ENCODE peak calls at places on chromosomes 12 and 14, in five cellular contexts. N is uterus, B is A549, Z is Peyer's patch, A is coronary artery. W is an unnamed sample.

GRCh38 chr14:51643137-51643536 is 8.6 kb upstream of the FRMD6 start:
- DNase-seq in Z (no peak), N (no peak), A (no peak), B (no peak), W (no peak)

GRCh38 chr14:101402936-101403660 is 158.2 kb upstream of the DIO3 start:
- DNase-seq in A (no peak), Z (no peak), N (no peak), B (no peak), W (no peak)

GRCh38 chr12:105281694-105282049 is 45.7 kb upstream of the APPL2 start:
- DNase-seq in A (no peak), N (no peak), Z (no peak), B (peak; percentile 89), W (no peak)

GRCh38 chr14:88910386-88910785 is 85.9 kb downstream of the TTC8 start:
- DNase-seq in N (no peak), B (no peak), A (no peak), Z (no peak), W (no peak)

GRCh38 chr14:30331030-30331429 is 227.9 kb upstream of the G2E3 start:
- DNase-seq in Z (no peak), A (no peak), B (no peak), N (no peak), W (no peak)

GRCh38 chr12:68358532-68359485 is 26.6 kb upstream of the MDM1 start:
- DNase-seq in B (peak; percentile 88), A (no peak), Z (peak; percentile 82), N (peak; percentile 42), W (peak; percentile 46)

GRCh38 chr12:130504110-130504835 is 166.6 kb downstream of the PIWIL1 start:
- DNase-seq in Z (no peak), B (no peak), N (no peak), A (no peak), W (no peak)

GRCh38 chr12:19183121-19183838 is 53.7 kb downstream of the PLEKHA5 start:
- DNase-seq in B (peak; percentile 30), Z (no peak), N (no peak), A (no peak), W (no peak)

GRCh38 chr12:57654042-57654441 is 21.0 kb upstream of the B4GALNT1 start:
- DNase-seq in B (no peak), N (no peak), A (no peak), Z (no peak), W (no peak)

GRCh38 chr12:1655225-1655788 is 26.3 kb downstream of the WNT5B start:
- DNase-seq in B (no peak), Z (no peak), A (no peak), N (no peak), W (no peak)

GRCh38 chr14:81533536-81534343 is at the start of gene SEL1L:
- DNase-seq in A (peak; percentile 100), B (peak; percentile 99), N (peak; percentile 100), Z (peak; percentile 100), W (peak; percentile 96)

GRCh38 chr14:81537193-81537592 is 3.5 kb upstream of the SEL1L start:
- DNase-seq in N (no peak), A (no peak), B (no peak), Z (no peak), W (no peak)

GRCh38 chr14:81536125-81536771 is 2.6 kb upstream of the SEL1L start:
- DNase-seq in A (no peak), Z (no peak), N (no peak), B (no peak), W (no peak)

GRCh38 chr14:81534510-81535074 is 939 bp upstream of the SEL1L start:
- DNase-seq in B (no peak), N (no peak), A (no peak), Z (no peak), W (no peak)

GRCh38 chr14:81535399-81536124 is 1.9 kb upstream of the SEL1L start:
- DNase-seq in B (no peak), A (no peak), Z (no peak), N (no peak), W (no peak)
- TF ChIP-seq CTCF in B (no peak), A (no peak), Z (no peak), N (no peak), W (no peak)

GRCh38 chr12:4579305-4580097 is 17.5 kb downstream of the DYRK4 start:
- DNase-seq in Z (peak; percentile 59), N (no peak), A (no peak), B (peak; percentile 35), W (no peak)
- TF ChIP-seq CTCF in Z (peak; percentile 16), N (no peak), A (no peak), B (peak; percentile 30), W (no peak)

DNA sequence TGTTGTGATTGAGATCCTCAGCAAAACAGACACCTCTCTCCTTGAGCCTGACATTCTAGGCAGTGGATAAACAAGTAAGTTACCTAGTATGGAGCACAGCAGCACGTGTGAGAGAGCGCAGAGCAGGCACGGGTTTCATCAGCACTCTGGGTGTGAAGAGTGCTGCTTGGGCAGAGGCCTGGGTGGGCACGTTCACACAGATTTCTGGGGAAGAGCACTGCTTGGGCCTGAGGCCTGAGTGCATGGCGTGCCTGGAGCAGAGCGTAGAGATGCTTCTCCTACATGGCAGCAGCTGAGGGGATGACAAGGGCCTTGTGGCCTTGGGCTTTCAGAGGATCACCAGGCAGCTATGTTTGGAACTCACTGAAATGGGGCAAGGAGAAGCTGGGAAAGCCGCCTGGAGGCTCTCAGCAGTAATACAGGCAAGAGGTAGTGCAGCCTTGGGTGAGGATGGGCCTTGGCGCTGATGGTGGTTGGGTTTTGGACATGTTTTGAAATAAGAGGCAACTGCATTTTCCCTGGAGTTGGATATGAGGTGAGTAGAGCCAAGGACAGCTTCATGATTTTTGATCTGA is 17.6 kb downstream of the CKB start:
- DNase-seq in B (peak; percentile 21), N (peak; percentile 8), Z (peak; percentile 33), A (peak; percentile 40), W (no peak)
- TF ChIP-seq CTCF in B (no peak), N (no peak), Z (no peak), A (no peak), W (no peak)

GRCh38 chr14:97602438-97603117 is 805.4 kb downstream of the VRK1 start:
- DNase-seq in A (no peak), B (no peak), N (no peak), Z (peak; percentile 77), W (no peak)
- TF ChIP-seq CTCF in A (no peak), B (no peak), N (no peak), Z (no peak), W (no peak)

GRCh38 chr12:53302903-53303302 is 3.4 kb downstream of the MYG1 start:
- DNase-seq in A (no peak), Z (no peak), B (no peak), N (no peak), W (no peak)

GRCh38 chr12:53300187-53300586 is 692 bp downstream of the MYG1 start:
- DNase-seq in Z (no peak), B (peak; percentile 35), A (no peak), N (no peak), W (no peak)

GRCh38 chr12:53298154-53298553 is 1.3 kb upstream of the MYG1 start:
- DNase-seq in Z (no peak), N (no peak), B (no peak), A (no peak), W (no peak)

GRCh38 chr12:53299101-53299453 is 418 bp upstream of the MYG1 start:
- DNase-seq in A (no peak), Z (no peak), N (no peak), B (peak; percentile 67), W (no peak)

GRCh38 chr12:53299454-53300180 is at the start of gene MYG1:
- DNase-seq in Z (peak; percentile 95), N (peak; percentile 83), B (peak; percentile 95), A (peak; percentile 93), W (peak; percentile 36)
- TF ChIP-seq CTCF in Z (peak; percentile 9), N (peak; percentile 43), B (no peak), A (no peak), W (no peak)